ENCODE peak calls at places on chromosomes 11 and 22, in six cellular contexts. R is NCI-H146; E is activated T-cell treated with anti-CD3 and anti-CD28 coated beads, Interleukin-2, amount 50 U/mL, for 72 hours; O is HTR-8/SVneo; D is K562; I is substantia nigra. M is an unnamed sample.
A peak's percentile ranks its signal among the peaks of the same experiment; 100 is the strongest.

GRCh38 chr11:112400615-112401014 is 140.0 kb upstream of the PLET1 start:
- DNase-seq in R (no peak), E (no peak), O (no peak), D (no peak), I (no peak), M (no peak)

GRCh38 chr22:35947794-35948425 is 80.7 kb downstream of the RBFOX2 start:
- DNase-seq in R (no peak), E (no peak), O (no peak), D (no peak), I (no peak), M (no peak)

GRCh38 chr11:126185200-126186030 is 26.0 kb downstream of the RPUSD4 start:
- DNase-seq in R (no peak), E (no peak), O (no peak), D (no peak), I (no peak), M (no peak)

GRCh38 chr11:73528877-73529530 is 68.9 kb downstream of the FAM168A start:
- DNase-seq in R (no peak), E (no peak), O (no peak), D (no peak), I (no peak), M (no peak)

GRCh38 chr22:37848587-37849088 is 581 bp upstream of the EIF3L start:
- DNase-seq in R (peak; percentile 16), E (peak; percentile 37), O (no peak), D (peak; percentile 39), I (no peak), M (peak; percentile 4)

GRCh38 chr11:9716275-9717039 is 52.6 kb downstream of the SWAP70 start:
- DNase-seq in R (no peak), E (no peak), O (no peak), D (peak; percentile 21), I (no peak), M (no peak)

GRCh38 chr22:44496844-44497217 is 1.2 kb downstream of the RTL6 start:
- DNase-seq in R (no peak), E (no peak), O (no peak), D (no peak), I (no peak), M (no peak)

GRCh38 chr11:123382555-123383074 is 47.5 kb upstream of the GRAMD1B start:
- DNase-seq in R (no peak), E (peak; percentile 19), O (no peak), D (no peak), I (no peak), M (no peak)

GRCh38 chr11:44939673-44940072 is 11.0 kb downstream of the TP53I11 start:
- DNase-seq in R (no peak), E (no peak), O (no peak), D (peak; percentile 72), I (no peak), M (no peak)

GRCh38 chr11:45017329-45017728 is 66.6 kb upstream of the TP53I11 start:
- DNase-seq in R (no peak), E (no peak), O (no peak), D (no peak), I (no peak), M (no peak)

GRCh38 chr11:114412946-114413345 is 12.5 kb downstream of the RBM7 start:
- DNase-seq in R (no peak), E (no peak), O (no peak), D (no peak), I (no peak), M (no peak)

GRCh38 chr11:47000033-47000432 is 63.5 kb downstream of the CSTPP1 start:
- DNase-seq in R (no peak), E (no peak), O (no peak), D (no peak), I (no peak), M (no peak)

GRCh38 chr11:85680897-85681296 is 5.1 kb downstream of the CCDC89 start:
- DNase-seq in R (no peak), E (no peak), O (no peak), D (no peak), I (no peak), M (no peak)

GRCh38 chr11:94521684-94522083 is 9.4 kb downstream of the C11orf97 start:
- DNase-seq in R (peak; percentile 17), E (no peak), O (no peak), D (peak; percentile 20), I (no peak), M (no peak)

GRCh38 chr11:118929496-118930151 is 3.9 kb upstream of the BCL9L start:
- DNase-seq in R (peak; percentile 77), E (peak; percentile 69), O (peak; percentile 83), D (peak; percentile 73), I (no peak), M (peak; percentile 74)